ENCODE peak calls at places on chromosomes 16 and 17, in seven cellular contexts. S is Caco-2; C is NCI-H1092; T is stimulated activated CD4-positive, alpha-beta T cell treated with anti-CD3 and anti-CD28 coated beads, Interleukin-1b, Interleukin-23, amount 100 ng/mL, for 1 hour; E is OCI-LY7; B is activated T-cell treated with anti-CD3 and anti-CD28 coated beads for 1 hour; Y is NCI-H1105 treated with DMSO at 0.1 percent for 48 hours. Z is an unnamed sample.

GRCh38 chr17:1730345-1731193 is 6.1 kb downstream of the WDR81 start:
- DNase-seq in C (no peak), B (no peak), S (no peak), E (no peak), Y (no peak), T (no peak), Z (no peak)

GRCh38 chr17:64259922-64260321 is 3.1 kb downstream of the TEX2 start:
- DNase-seq in T (no peak), C (no peak), S (no peak), Y (no peak), E (no peak), B (no peak), Z (no peak)

GRCh38 chr16:10981697-10982216 is 37.4 kb downstream of the CLEC16A start:
- DNase-seq in Y (no peak), C (no peak), E (peak), T (no peak), S (peak), B (no peak), Z (no peak)

GRCh38 chr17:76432004-76432403 is 20.9 kb downstream of the UBE2O start:
- DNase-seq in Y (no peak), B (no peak), E (peak), C (no peak), S (no peak), T (no peak), Z (no peak)

GRCh38 chr17:1552911-1553310 is 9.7 kb downstream of the PITPNA start:
- DNase-seq in C (no peak), B (no peak), T (no peak), E (no peak), Y (no peak), S (no peak), Z (no peak)

GRCh38 chr17:50425682-50426471 is at the start of gene ACSF2:
- DNase-seq in E (peak), T (peak), S (peak), B (peak), Y (peak), C (no peak), Z (peak)

GRCh38 chr16:75309899-75310430 is 58.5 kb upstream of the BCAR1 start:
- DNase-seq in S (peak), C (no peak), B (no peak), Y (no peak), T (no peak), E (no peak), Z (no peak)

GRCh38 chr17:17849147-17849820 is 12.5 kb upstream of the SREBF1 start:
- DNase-seq in B (peak), E (no peak), Y (no peak), S (no peak), T (peak), C (no peak), Z (no peak)

GRCh38 chr16:31201511-31202401 is 804 bp downstream of the PYCARD start:
- DNase-seq in C (no peak), B (no peak), T (no peak), Y (peak), E (peak), S (no peak), Z (peak)

GRCh38 chr17:27733771-27734170 is 66.6 kb downstream of the NOS2 start:
- DNase-seq in E (no peak), C (no peak), B (no peak), Y (no peak), T (no peak), S (no peak), Z (no peak)

Z was measured in GM12891.